ENCODE peak calls at places on chromosomes 5 and 9, in four cellular contexts. N, A, W and J are unnamed samples.

GRCh38 chr9:129289883-129290282 is 111.8 kb upstream of the IER5L start:
- DNase-seq in N (no peak), A (no peak), W (no peak), J (no peak)

GRCh38 chr5:33688041-33688980 is 203.5 kb downstream of the ADAMTS12 start:
- DNase-seq in N (no peak), A (peak), W (no peak), J (no peak)

GRCh38 chr5:104266161-104266560 is 703.6 kb upstream of the NUDT12 start:
- DNase-seq in N (no peak), A (no peak), W (no peak), J (no peak)

GRCh38 chr9:108316633-108317032 is 539.2 kb downstream of the ACTL7B start:
- DNase-seq in N (no peak), A (peak), W (no peak), J (no peak)

GRCh38 chr5:110297152-110297670 is 429.3 kb downstream of the TMEM232 start:
- DNase-seq in N (no peak), A (no peak), W (no peak), J (no peak)

GRCh38 chr5:181194489-181195248 is 10.3 kb downstream of the TRIM7 start:
- DNase-seq in N (no peak), A (no peak), W (peak), J (no peak)

GRCh38 chr9:27487927-27488326 is 36.2 kb upstream of the IFNK start:
- DNase-seq in N (no peak), A (no peak), W (no peak), J (no peak)

GRCh38 chr9:137479892-137480685 is 21.0 kb upstream of the NSMF start:
- DNase-seq in N (no peak), A (no peak), W (peak), J (no peak)

GRCh38 chr9:120330031-120330430 is 249.9 kb downstream of the CDK5RAP2 start:
- DNase-seq in N (no peak), A (no peak), W (no peak), J (no peak)

GRCh38 chr5:172043822-172044221 is 37.4 kb upstream of the FBXW11 start:
- DNase-seq in N (no peak), A (no peak), W (no peak), J (no peak)

GRCh38 chr5:149675467-149676201 is 54.5 kb upstream of the PPARGC1B start:
- DNase-seq in N (peak), A (no peak), W (peak), J (no peak)

GRCh38 chr5:56088967-56089829 is 94.4 kb upstream of the IL6ST start:
- DNase-seq in N (no peak), A (peak), W (no peak), J (peak)

GRCh38 chr5:107698286-107698685 is 27.5 kb upstream of the EFNA5 start:
- DNase-seq in N (no peak), A (peak), W (no peak), J (no peak)

GRCh38 chr5:79146352-79146751 is 34.7 kb downstream of the BHMT start:
- DNase-seq in N (no peak), A (peak), W (no peak), J (no peak)

GRCh38 chr9:111926421-111926875 is 29.8 kb downstream of the UGCG start:
- DNase-seq in N (peak), A (peak), W (peak), J (peak)

GRCh38 chr5:33048315-33048714 is 337.2 kb downstream of the NPR3 start:
- DNase-seq in N (no peak), A (no peak), W (no peak), J (no peak)

GRCh38 chr5:1139806-1140187 is 27.9 kb upstream of the SLC12A7 start:
- DNase-seq in N (no peak), A (no peak), W (no peak), J (no peak)

GRCh38 chr9:3946840-3947239 is 353.0 kb downstream of the GLIS3 start:
- DNase-seq in N (no peak), A (no peak), W (peak), J (no peak)

GRCh38 chr9:121284733-121285451 is 16.9 kb downstream of the GSN start:
- DNase-seq in N (no peak), A (no peak), W (no peak), J (no peak)

GRCh38 chr9:133226219-133227171 is 17.4 kb upstream of the OBP2B start:
- DNase-seq in N (no peak), A (no peak), W (no peak), J (no peak)

GRCh38 chr9:99485461-99485860 is 263.4 kb downstream of the SEC61B start:
- DNase-seq in N (no peak), A (peak), W (no peak), J (no peak)

GRCh38 chr9:81665514-81665838 is 23.9 kb downstream of the TLE1 start:
- DNase-seq in N (no peak), A (no peak), W (no peak), J (no peak)

GRCh38 chr5:9429691-9430215 is 116.1 kb downstream of the SEMA5A start:
- DNase-seq in N (no peak), A (no peak), W (no peak), J (no peak)